ENCODE peak calls at places on chromosomes 16 and 17, in six cellular contexts. U is prostate gland, Y is GM12865, W is AG09309, S is IMR-90, G is lung. J is an unnamed sample.

GRCh38 chr17:3888343-3889171 is 4.3 kb downstream of the CAMKK1 start:
- DNase-seq in U (peak; percentile 87), Y (no peak), W (no peak), S (peak; percentile 94), G (no peak), J (peak; percentile 83)

GRCh38 chr16:9077001-9077809 is 14.2 kb upstream of the HAPSTR1 start:
- DNase-seq in U (no peak), Y (no peak), W (peak; percentile 55), S (peak; percentile 88), G (no peak), J (peak; percentile 87)

GRCh38 chr16:65319621-65320231 is 197.9 kb upstream of the CDH11 start:
- DNase-seq in U (no peak), Y (no peak), W (no peak), S (no peak), G (no peak), J (no peak)

GRCh38 chr17:28333083-28333746 is 2.1 kb downstream of the IFT20 start:
- DNase-seq in U (no peak), Y (no peak), W (no peak), S (peak; percentile 53), G (no peak), J (no peak)

GRCh38 chr16:66364117-66364958 is 2.2 kb upstream of the CDH5 start:
- DNase-seq in U (peak; percentile 25), Y (no peak), W (no peak), S (no peak), G (no peak), J (peak; percentile 58)

GRCh38 chr16:88403794-88404581 is 21.2 kb downstream of the ZNF469 start:
- DNase-seq in U (no peak), Y (no peak), W (no peak), S (peak; percentile 41), G (no peak), J (peak; percentile 71)

GRCh38 chr16:4179020-4179419 is 62.8 kb upstream of the ADCY9 start:
- DNase-seq in U (peak; percentile 35), Y (no peak), W (no peak), S (peak; percentile 54), G (peak; percentile 79), J (peak; percentile 90)

GRCh38 chr17:80425835-80426426 is 11.0 kb downstream of the ENDOV start:
- DNase-seq in U (no peak), Y (no peak), W (no peak), S (no peak), G (no peak), J (no peak)

GRCh38 chr16:82657239-82657638 is 30.5 kb downstream of the CDH13 start:
- DNase-seq in U (no peak), Y (no peak), W (peak; percentile 72), S (peak; percentile 79), G (no peak), J (peak; percentile 35)

GRCh38 chr16:88853336-88853941 is 3.3 kb downstream of the GALNS start:
- DNase-seq in U (no peak), Y (no peak), W (no peak), S (peak; percentile 5), G (peak; percentile 35), J (no peak)

GRCh38 chr17:38674013-38674748 is 576 bp downstream of the EPOP start:
- DNase-seq in U (no peak), Y (peak; percentile 44), W (no peak), S (no peak), G (no peak), J (no peak)

GRCh38 chr17:80664217-80664780 is 119.7 kb downstream of the RPTOR start:
- DNase-seq in U (no peak), Y (no peak), W (no peak), S (no peak), G (no peak), J (no peak)

GRCh38 chr16:4846503-4846900 is 586 bp downstream of the GLYR1 start:
- DNase-seq in U (peak; percentile 43), Y (peak; percentile 78), W (peak; percentile 23), S (peak; percentile 55), G (peak; percentile 61), J (peak; percentile 68)

DNA sequence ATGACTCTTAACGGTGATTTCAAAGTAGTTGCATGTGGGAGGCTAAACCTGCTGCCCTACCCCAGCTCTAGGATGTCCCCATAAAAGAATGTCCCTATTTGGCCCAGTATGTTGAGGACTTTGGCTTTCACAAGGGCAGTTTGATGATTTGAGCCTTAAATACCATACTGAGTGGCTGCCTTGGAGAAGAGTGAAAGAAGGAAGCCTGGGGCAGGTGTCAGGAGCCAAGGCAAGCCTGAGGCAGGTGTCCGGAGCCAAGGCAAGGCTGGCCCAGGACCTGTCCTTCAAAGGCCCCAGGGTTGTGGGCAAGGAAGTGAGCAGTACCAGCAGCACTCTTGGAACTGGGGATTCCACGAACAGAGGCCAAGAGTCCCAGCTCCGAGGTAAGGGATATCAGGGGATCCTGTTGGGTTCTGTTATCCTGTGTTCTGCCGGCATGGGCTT is 18.6 kb downstream of the ST6GALNAC2 start:
- DNase-seq in U (no peak), Y (no peak), W (no peak), S (no peak), G (no peak), J (no peak)
- TF ChIP-seq CTCF in U (no peak), Y (no peak), W (no peak), S (no peak), G (no peak), J (no peak)

DNA sequence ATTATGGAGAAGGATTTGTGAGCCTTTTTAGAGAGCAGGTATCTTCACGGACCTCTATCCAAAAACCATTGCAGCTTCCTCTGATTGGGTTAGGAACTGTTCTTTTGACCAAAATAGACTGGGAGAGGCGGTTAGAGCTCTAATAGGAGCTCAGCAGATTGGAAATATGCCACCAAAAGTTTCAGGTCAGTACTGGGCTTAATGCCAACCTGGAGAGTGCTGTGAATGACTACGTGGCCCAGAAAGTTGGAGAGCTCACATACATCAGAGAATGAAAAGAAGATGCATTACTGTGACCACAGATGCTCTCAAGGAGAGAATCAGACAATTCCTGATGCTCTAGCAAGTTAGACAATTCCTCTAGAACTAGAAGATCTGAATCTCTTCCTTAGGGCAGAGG is 86.5 kb downstream of the ABCA8 start:
- DNase-seq in U (no peak), Y (no peak), W (no peak), S (peak; percentile 31), G (no peak), J (no peak)
- H3K4me3 ChIP-seq in U (no peak overlapping the region), Y (no peak overlapping the region), W (no peak overlapping the region), S (no peak overlapping the region), G (no peak overlapping the region), J (no peak overlapping the region)

GRCh38 chr16:56688762-56689161 is 6.5 kb downstream of the MT1X start:
- DNase-seq in U (no peak), Y (no peak), W (no peak), S (no peak), G (no peak), J (no peak)
- TF ChIP-seq CTCF in U (no peak), Y (no peak), W (no peak), S (no peak), G (no peak), J (no peak)

DNA sequence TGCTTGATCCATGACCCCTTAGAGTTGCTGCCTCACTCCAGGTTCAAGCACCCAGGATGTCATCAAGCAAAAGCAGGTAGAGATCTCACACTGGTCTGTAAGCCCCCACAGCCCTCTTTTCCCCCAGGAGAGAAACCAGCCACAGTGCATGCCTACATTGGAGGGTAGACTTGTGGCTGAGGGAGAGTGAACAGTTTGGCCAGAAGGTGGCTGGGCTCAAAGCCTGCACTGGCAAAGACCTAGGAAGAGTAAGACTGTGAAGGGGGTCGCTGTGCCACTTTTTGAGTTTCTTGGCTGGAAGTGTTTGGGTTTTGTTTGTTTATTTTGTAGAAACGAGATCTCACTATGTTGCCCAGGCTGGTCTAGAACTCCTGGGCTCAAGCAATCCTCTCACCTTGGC is 28.5 kb downstream of the HOXB1 start:
- DNase-seq in U (no peak), Y (no peak), W (no peak), S (no peak), G (no peak), J (no peak)
- H3K4me3 ChIP-seq in U (no peak overlapping the region), Y (no peak overlapping the region), W (no peak overlapping the region), S (no peak overlapping the region), G (no peak overlapping the region), J (no peak overlapping the region)

J was measured in bronchial epithelial cell.